ENCODE peak calls at places on chromosomes 1 and 21, in four cellular contexts. G is HFF-Myc, F is lower leg skin, H is foreskin fibroblast. Y is an unnamed sample.

GRCh38 chr1:211285196-211285595 is 26.0 kb downstream of the RCOR3 start:
- DNase-seq in G (no peak), F (no peak), H (no peak), Y (no peak)

GRCh38 chr1:230261918-230262650 is 164.0 kb downstream of the PGBD5 start:
- DNase-seq in G (no peak), F (peak), H (no peak), Y (no peak)

GRCh38 chr1:112723511-112723839 is 8.3 kb upstream of the PPM1J start:
- DNase-seq in G (no peak), F (no peak), H (no peak), Y (no peak)

GRCh38 chr1:26010800-26011199 is 10.8 kb upstream of the EXTL1 start:
- DNase-seq in G (no peak), F (no peak), H (no peak), Y (no peak)

GRCh38 chr1:242651817-242652216 is 127.3 kb upstream of the PLD5 start:
- DNase-seq in G (no peak), F (no peak), H (no peak), Y (no peak)

GRCh38 chr1:209635850-209636249 is 16.4 kb downstream of the LAMB3 start:
- DNase-seq in G (no peak), F (no peak), H (no peak), Y (no peak)

GRCh38 chr1:119859647-119860046 is 36.7 kb downstream of the ADAM30 start:
- DNase-seq in G (peak), F (no peak), H (peak), Y (no peak)

GRCh38 chr21:20424943-20425342 is 573.3 kb upstream of the NCAM2 start:
- DNase-seq in G (no peak), F (no peak), H (no peak), Y (no peak)

GRCh38 chr1:201585099-201585498 is 46.2 kb downstream of the NAV1 start:
- DNase-seq in G (no peak), F (no peak), H (no peak), Y (no peak)

GRCh38 chr1:26021647-26022403 is at the start of gene EXTL1:
- DNase-seq in G (no peak), F (no peak), H (no peak), Y (peak)

GRCh38 chr1:53541761-53542550 is 82.8 kb downstream of the DMRTB1 start:
- DNase-seq in G (peak), F (peak), H (peak), Y (peak)

GRCh38 chr21:45515241-45516061 is 26.8 kb downstream of the SLC19A1 start:
- DNase-seq in G (no peak), F (peak), H (no peak), Y (no peak)

GRCh38 chr1:16076003-16076870 is 2.8 kb upstream of the FAM131C start:
- DNase-seq in G (peak), F (no peak), H (peak), Y (no peak)

GRCh38 chr1:9149837-9150581 is 21.1 kb upstream of the GPR157 start:
- DNase-seq in G (no peak), F (no peak), H (no peak), Y (no peak)

GRCh38 chr1:41850029-41850428 is 68.7 kb downstream of the HIVEP3 start:
- DNase-seq in G (no peak), F (no peak), H (no peak), Y (no peak)

GRCh38 chr21:25691931-25692330 is 42.8 kb downstream of the ATP5PF start:
- DNase-seq in G (no peak), F (no peak), H (no peak), Y (no peak)

GRCh38 chr1:10727703-10728348 is 68.6 kb downstream of the CASZ1 start:
- DNase-seq in G (no peak), F (no peak), H (no peak), Y (no peak)

GRCh38 chr1:39104158-39105060 is 78.3 kb downstream of the NDUFS5 start:
- DNase-seq in G (no peak), F (no peak), H (no peak), Y (peak)

GRCh38 chr21:42117229-42118048 is 46.3 kb downstream of the UMODL1 start:
- DNase-seq in G (peak), F (peak), H (peak), Y (peak)

GRCh38 chr1:93516164-93516563 is 68.2 kb downstream of the FNBP1L start:
- DNase-seq in G (no peak), F (no peak), H (no peak), Y (no peak)

GRCh38 chr1:5960336-5960735 is 31.9 kb downstream of the NPHP4 start:
- DNase-seq in G (no peak), F (peak), H (no peak), Y (no peak)

GRCh38 chr1:52357397-52357796 is 8.6 kb downstream of the CC2D1B start:
- DNase-seq in G (no peak), F (no peak), H (no peak), Y (no peak)

DNA sequence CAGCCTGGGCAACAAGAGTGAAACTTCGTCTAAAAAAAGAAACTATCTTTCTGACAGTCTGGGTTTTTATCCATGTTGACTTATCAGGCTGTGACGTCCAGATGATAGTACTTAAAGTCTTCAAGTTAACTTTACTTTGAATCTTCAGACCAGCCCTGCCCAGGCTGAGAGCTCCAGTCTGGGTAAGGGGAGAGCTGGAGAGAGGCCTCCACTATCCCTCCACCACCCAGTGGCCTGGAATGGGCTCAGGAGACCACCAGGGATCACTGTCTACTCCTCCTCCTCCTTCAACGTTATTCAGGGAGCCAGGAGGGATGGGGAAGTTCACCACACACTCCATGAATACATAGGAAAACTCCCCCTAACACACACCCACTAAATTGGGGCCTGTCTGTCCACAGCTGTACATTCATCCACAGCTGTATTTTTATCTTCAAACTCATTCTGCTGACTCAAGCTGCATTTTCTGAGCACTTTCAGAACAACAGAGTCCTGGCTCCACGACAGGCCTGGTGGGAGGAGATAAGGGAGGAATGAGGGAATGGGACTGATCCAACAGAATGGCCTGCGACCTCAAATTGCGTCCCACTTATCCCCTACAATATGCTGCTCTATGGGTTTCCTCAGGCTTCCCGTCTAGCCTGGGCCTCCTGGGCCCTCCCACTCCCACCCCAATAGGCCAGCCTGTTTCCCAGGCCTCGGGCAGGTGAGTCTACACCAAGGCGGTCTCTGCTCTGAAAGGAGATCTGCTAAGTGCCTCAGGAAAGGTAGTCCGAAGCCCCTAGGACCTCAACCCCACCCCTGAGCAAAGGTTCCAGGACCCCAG is 1.8 kb downstream of the SLC45A3 start:
- DNase-seq in G (no peak), F (no peak), H (no peak), Y (no peak)
- H3K4me3 ChIP-seq in G (no peak), F (no peak), H (no peak), Y (peak)

GRCh38 chr1:241630899-241631298 is 9.3 kb downstream of the CHML start:
- DNase-seq in G (no peak), F (no peak), H (no peak), Y (no peak)

GRCh38 chr1:241624925-241625324 is 15.2 kb downstream of the CHML start:
- DNase-seq in G (no peak), F (no peak), H (no peak), Y (no peak)

GRCh38 chr1:241630476-241630875 is 9.7 kb downstream of the CHML start:
- DNase-seq in G (no peak), F (no peak), H (no peak), Y (no peak)

GRCh38 chr1:241630005-241630404 is 10.2 kb downstream of the CHML start:
- DNase-seq in G (no peak), F (no peak), H (no peak), Y (no peak)

DNA sequence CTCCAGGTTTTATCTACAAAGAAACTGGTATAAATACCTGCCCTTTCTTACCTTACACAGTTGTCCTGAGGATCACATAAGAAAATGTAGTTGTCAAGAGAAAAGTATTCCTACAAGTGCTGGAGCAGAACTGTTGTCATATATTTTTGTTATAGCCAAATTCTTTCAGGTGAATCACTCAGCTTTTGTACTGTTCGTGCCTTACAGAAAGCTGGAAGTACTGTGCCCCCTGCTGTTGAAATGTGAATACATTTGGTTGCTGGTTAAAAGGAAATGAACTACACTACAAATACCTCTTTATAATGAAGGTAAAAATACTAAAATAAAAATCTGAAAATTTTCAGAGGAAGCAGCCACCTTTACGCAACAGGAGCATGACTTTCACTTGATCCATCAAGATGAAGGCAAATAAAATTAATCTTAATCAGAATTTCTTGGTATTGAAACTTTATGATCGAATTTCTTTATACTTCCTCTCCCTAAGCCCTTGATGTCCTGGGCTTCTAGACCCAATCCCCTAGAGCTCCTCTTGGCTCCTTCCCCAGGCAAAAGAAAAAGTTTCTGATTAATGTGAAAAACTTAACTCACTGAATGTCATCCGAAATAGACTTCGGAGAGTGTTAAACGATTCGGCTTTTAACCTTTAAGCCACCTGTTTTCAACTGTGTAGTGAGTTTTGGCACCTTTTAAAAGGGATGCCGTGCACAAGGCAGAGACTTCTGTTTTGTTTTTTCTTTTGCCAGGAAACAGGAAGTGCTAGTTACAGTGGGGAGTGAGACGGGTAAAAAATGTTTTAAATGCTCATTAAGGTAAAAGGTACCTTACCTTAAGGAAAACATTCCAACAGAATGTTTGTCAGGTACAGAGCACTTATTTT is 12.5 kb downstream of the CHML start:
- DNase-seq in G (no peak), F (no peak), H (peak), Y (no peak)
- H3K4me3 ChIP-seq in G (no peak), F (no peak), H (no peak), Y (no peak)

DNA sequence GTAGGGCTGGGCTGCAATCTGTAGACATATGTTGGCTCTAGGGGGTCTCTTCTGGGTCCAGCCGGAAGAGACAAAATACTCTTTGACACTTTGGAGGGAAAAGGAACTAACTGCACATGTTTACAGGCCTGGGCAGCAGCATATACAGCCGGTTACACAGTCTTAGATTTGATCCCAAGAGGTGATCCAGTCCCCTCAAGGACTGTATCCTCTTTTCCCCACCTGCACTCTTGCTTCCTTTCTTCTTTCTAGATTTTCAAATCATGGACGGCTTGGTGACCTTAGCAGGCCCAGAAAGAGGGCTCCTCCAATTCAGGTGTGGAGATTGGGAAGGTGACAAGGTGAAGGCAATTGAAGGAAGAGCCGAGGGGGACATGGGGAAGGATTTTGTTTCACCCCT is 5.8 kb upstream of the BARHL2 start:
- DNase-seq in G (no peak), F (no peak), H (no peak), Y (no peak)
- H3K4me3 ChIP-seq in G (no peak), F (no peak), H (no peak), Y (no peak)

GRCh38 chr1:118219438-118219837 is 34.4 kb upstream of the SPAG17 start:
- DNase-seq in G (no peak), F (no peak), H (no peak), Y (no peak)
- H3K4me3 ChIP-seq in G (no peak), F (no peak), H (no peak), Y (no peak)

GRCh38 chr1:3912809-3913685 is 13.0 kb upstream of the C1orf174 start:
- DNase-seq in G (no peak), F (no peak), H (no peak), Y (no peak)

GRCh38 chr1:3910769-3911520 is 10.9 kb upstream of the C1orf174 start:
- DNase-seq in G (no peak), F (no peak), H (no peak), Y (peak)

GRCh38 chr1:3911521-3911845 is 11.4 kb upstream of the C1orf174 start:
- DNase-seq in G (no peak), F (no peak), H (no peak), Y (no peak)

GRCh38 chr1:3910049-3910731 is 10.1 kb upstream of the C1orf174 start:
- DNase-seq in G (no peak), F (no peak), H (no peak), Y (no peak)

GRCh38 chr1:3911981-3912808 is 12.1 kb upstream of the C1orf174 start:
- DNase-seq in G (no peak), F (no peak), H (no peak), Y (peak)
- H3K4me3 ChIP-seq in G (no peak), F (no peak), H (no peak), Y (no peak)

GRCh38 chr1:1164701-1165451 is 8.8 kb upstream of the TTLL10 start:
- DNase-seq in G (no peak), F (no peak), H (no peak), Y (no peak)

GRCh38 chr1:1162597-1163537 is 10.8 kb upstream of the TTLL10 start:
- DNase-seq in G (no peak), F (no peak), H (no peak), Y (no peak)

GRCh38 chr1:1165485-1165884 is 8.2 kb upstream of the TTLL10 start:
- DNase-seq in G (no peak), F (no peak), H (no peak), Y (no peak)

GRCh38 chr1:1164361-1164700 is 9.3 kb upstream of the TTLL10 start:
- DNase-seq in G (no peak), F (no peak), H (no peak), Y (no peak)

DNA sequence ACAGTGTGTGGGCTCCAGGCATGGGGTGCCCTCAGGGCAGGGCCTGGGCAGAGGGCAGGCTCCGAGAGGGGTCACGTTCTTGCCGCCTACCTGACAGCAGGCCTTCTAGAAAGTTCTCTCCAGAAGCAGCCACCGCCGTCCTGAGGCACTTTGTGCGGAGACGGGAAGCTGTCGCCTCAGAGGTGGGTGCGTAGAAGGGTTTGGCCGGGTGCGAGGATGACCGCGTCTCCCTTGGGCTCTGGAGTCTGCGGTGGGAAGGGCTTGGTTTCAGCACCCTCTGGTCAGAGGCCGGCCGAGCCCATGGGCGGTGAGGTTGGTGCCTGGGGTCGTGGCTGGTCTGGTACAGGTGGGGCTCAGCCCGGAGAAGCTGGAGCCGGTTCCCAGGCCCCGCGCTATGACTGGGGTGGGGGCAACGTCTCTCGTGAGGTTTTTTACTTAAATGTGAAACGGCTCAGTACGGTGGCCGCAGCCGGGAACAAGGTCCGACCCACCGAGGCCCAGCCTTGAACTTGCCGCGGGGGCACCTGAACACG is 10.1 kb upstream of the TTLL10 start:
- DNase-seq in G (no peak), F (no peak), H (no peak), Y (no peak)
- H3K4me3 ChIP-seq in G (no peak), F (peak), H (no peak), Y (no peak)